ENCODE peak calls at places on chromosome 17, in six cellular contexts. One of them, this sample, is unnamed.
A peak's percentile ranks its signal among the peaks of the same experiment; 100 is the strongest.

GRCh38 chr17:56441331-56441730 is 152.2 kb upstream of the NOG start:
- DNase-seq in EH: peak; percentile 87
- DNase-seq in GM03348: peak; percentile 40
- DNase-seq in iPS-NIHi11: no peak
- DNase-seq in choroid plexus epithelial cell: peak; percentile 27
- DNase-seq in cardiac fibroblast: peak; percentile 21
- DNase-seq in this sample: no peak

GRCh38 chr17:68561319-68561718 is 39.8 kb downstream of the FAM20A start:
- DNase-seq in EH: no peak
- DNase-seq in GM03348: no peak
- DNase-seq in iPS-NIHi11: no peak
- DNase-seq in choroid plexus epithelial cell: no peak
- DNase-seq in cardiac fibroblast: peak; percentile 63
- DNase-seq in this sample: no peak

GRCh38 chr17:65819810-65820209 is 258.4 kb upstream of the AXIN2 start:
- DNase-seq in EH: no peak
- DNase-seq in GM03348: no peak
- DNase-seq in iPS-NIHi11: no peak
- DNase-seq in choroid plexus epithelial cell: no peak
- DNase-seq in cardiac fibroblast: no peak
- DNase-seq in this sample: no peak

GRCh38 chr17:76707985-76708807 is 2.6 kb downstream of the MXRA7 start:
- DNase-seq in EH: no peak
- DNase-seq in GM03348: no peak
- DNase-seq in iPS-NIHi11: peak; percentile 79
- DNase-seq in choroid plexus epithelial cell: no peak
- DNase-seq in cardiac fibroblast: peak; percentile 33
- DNase-seq in this sample: no peak

GRCh38 chr17:48996696-48997102 is 486 bp upstream of the IGF2BP1 start:
- DNase-seq in EH: no peak
- DNase-seq in GM03348: no peak
- DNase-seq in iPS-NIHi11: no peak
- DNase-seq in choroid plexus epithelial cell: no peak
- DNase-seq in cardiac fibroblast: no peak
- DNase-seq in this sample: no peak

GRCh38 chr17:81258292-81258691 is 19.2 kb downstream of the NDUFAF8 start:
- DNase-seq in EH: no peak
- DNase-seq in GM03348: no peak
- DNase-seq in iPS-NIHi11: peak; percentile 77
- DNase-seq in choroid plexus epithelial cell: no peak
- DNase-seq in cardiac fibroblast: no peak
- DNase-seq in this sample: no peak

GRCh38 chr17:47975189-47975814 is 4.4 kb downstream of the CDK5RAP3 start:
- DNase-seq in EH: no peak
- DNase-seq in GM03348: no peak
- DNase-seq in iPS-NIHi11: no peak
- DNase-seq in choroid plexus epithelial cell: no peak
- DNase-seq in cardiac fibroblast: no peak
- DNase-seq in this sample: no peak

GRCh38 chr17:39717660-39718059 is 12.7 kb downstream of the MIEN1 start:
- DNase-seq in EH: no peak
- DNase-seq in GM03348: no peak
- DNase-seq in iPS-NIHi11: no peak
- DNase-seq in choroid plexus epithelial cell: no peak
- DNase-seq in cardiac fibroblast: no peak
- DNase-seq in this sample: no peak

GRCh38 chr17:34760931-34761500 is 181.6 kb downstream of the TMEM132E start:
- DNase-seq in EH: no peak
- DNase-seq in GM03348: no peak
- DNase-seq in iPS-NIHi11: no peak
- DNase-seq in choroid plexus epithelial cell: no peak
- DNase-seq in cardiac fibroblast: no peak
- DNase-seq in this sample: no peak

GRCh38 chr17:32111141-32111771 is 31.0 kb upstream of the RHOT1 start:
- DNase-seq in EH: peak; percentile 77
- DNase-seq in GM03348: no peak
- DNase-seq in iPS-NIHi11: peak; percentile 27
- DNase-seq in choroid plexus epithelial cell: peak; percentile 88
- DNase-seq in cardiac fibroblast: peak; percentile 68
- DNase-seq in this sample: peak; percentile 45

GRCh38 chr17:35460354-35460851 is 11.8 kb upstream of the SLFN13 start:
- DNase-seq in EH: no peak
- DNase-seq in GM03348: peak; percentile 4
- DNase-seq in iPS-NIHi11: peak; percentile 96
- DNase-seq in choroid plexus epithelial cell: no peak
- DNase-seq in cardiac fibroblast: no peak
- DNase-seq in this sample: peak; percentile 38

GRCh38 chr17:4690745-4691144 is 13.2 kb downstream of the PELP1 start:
- DNase-seq in EH: no peak
- DNase-seq in GM03348: no peak
- DNase-seq in iPS-NIHi11: no peak
- DNase-seq in choroid plexus epithelial cell: no peak
- DNase-seq in cardiac fibroblast: no peak
- DNase-seq in this sample: no peak

GRCh38 chr17:39195568-39196160 is 1.8 kb downstream of the CACNB1 start:
- DNase-seq in EH: no peak
- DNase-seq in GM03348: peak; percentile 47
- DNase-seq in iPS-NIHi11: no peak
- DNase-seq in choroid plexus epithelial cell: no peak
- DNase-seq in cardiac fibroblast: peak; percentile 27
- DNase-seq in this sample: no peak

GRCh38 chr17:66301418-66301863 is 972 bp upstream of the PRKCA start:
- DNase-seq in EH: no peak
- DNase-seq in GM03348: no peak
- DNase-seq in iPS-NIHi11: no peak
- DNase-seq in choroid plexus epithelial cell: no peak
- DNase-seq in cardiac fibroblast: no peak
- DNase-seq in this sample: no peak